ENCODE peak calls at places on chromosomes 7 and 10, in five cellular contexts. I is left ventricle myocardium superior; Y is MCF 10A; D is substantia nigra; B is CD8-positive, alpha-beta T cell. U is an unnamed sample.

GRCh38 chr7:44149571-44150465 is 8.7 kb upstream of the MYL7 start:
- DNase-seq in B (no peak), Y (no peak), I (no peak), D (no peak), U (no peak)

GRCh38 chr7:29319719-29320521 is 125.3 kb downstream of the CHN2 start:
- DNase-seq in D (peak; percentile 70), B (no peak), I (no peak), Y (no peak), U (no peak)

GRCh38 chr10:128693493-128694132 is 567.4 kb upstream of the MKI67 start:
- DNase-seq in D (no peak), I (no peak), Y (no peak), B (no peak), U (no peak)

GRCh38 chr7:81210092-81211064 is 291.5 kb upstream of the SEMA3C start:
- DNase-seq in B (no peak), D (no peak), Y (no peak), I (no peak), U (no peak)

GRCh38 chr10:22629126-22629525 is 85.3 kb downstream of the PIP4K2A start:
- DNase-seq in Y (no peak), B (no peak), I (no peak), D (no peak), U (no peak)

GRCh38 chr10:37860494-37861190 is 3.2 kb upstream of the ZNF248 start:
- DNase-seq in I (no peak), Y (peak; percentile 27), B (no peak), D (no peak), U (no peak)

GRCh38 chr7:130353196-130353595 is 8.6 kb downstream of the CPA5 start:
- DNase-seq in Y (no peak), I (no peak), D (no peak), B (no peak), U (no peak)

GRCh38 chr10:89414879-89415821 is 782 bp downstream of the IFIT5 start:
- DNase-seq in I (peak; percentile 70), Y (peak; percentile 47), B (peak; percentile 4), D (peak; percentile 48), U (peak; percentile 73)

GRCh38 chr7:67380858-67381257 is 384.2 kb downstream of the TYW1 start:
- DNase-seq in I (no peak), B (no peak), Y (no peak), D (no peak), U (no peak)

GRCh38 chr7:64951250-64951848 is 39.5 kb downstream of the ZNF117 start:
- DNase-seq in D (no peak), Y (peak; percentile 55), B (no peak), I (no peak), U (no peak)

GRCh38 chr7:93117327-93117726 is 452 bp downstream of the SAMD9 start:
- DNase-seq in D (no peak), I (no peak), B (no peak), Y (peak; percentile 17), U (no peak)

GRCh38 chr7:28364082-28364481 is 48.2 kb upstream of the CREB5 start:
- DNase-seq in D (no peak), I (no peak), Y (no peak), B (no peak), U (no peak)

GRCh38 chr10:112283100-112283499 is at the start of gene TECTB:
- DNase-seq in B (no peak), Y (no peak), D (no peak), I (no peak), U (no peak)

GRCh38 chr10:114698271-114699185 is 40.5 kb upstream of the ABLIM1 start:
- DNase-seq in D (no peak), I (no peak), Y (no peak), B (no peak), U (no peak)

GRCh38 chr10:15369642-15370211 is 1.4 kb downstream of the FAM171A1 start:
- DNase-seq in D (no peak), B (no peak), I (peak; percentile 49), Y (no peak), U (no peak)

GRCh38 chr7:155454183-155455112 is 3.5 kb upstream of the EN2 start:
- DNase-seq in I (no peak), B (no peak), Y (no peak), D (no peak), U (no peak)

GRCh38 chr7:52786174-52786573 is 249.3 kb upstream of the POM121L12 start:
- DNase-seq in D (no peak), I (no peak), B (no peak), Y (no peak), U (no peak)

GRCh38 chr7:1454471-1455065 is 4.7 kb downstream of the MICALL2 start:
- DNase-seq in D (peak; percentile 70), I (peak; percentile 63), B (no peak), Y (no peak), U (no peak)

GRCh38 chr7:50962962-50963374 is 180.3 kb upstream of the GRB10 start:
- DNase-seq in Y (peak; percentile 97), I (peak; percentile 76), B (no peak), D (no peak), U (peak; percentile 53)

GRCh38 chr10:125087897-125088215 is 72.5 kb downstream of the CTBP2 start:
- DNase-seq in D (no peak), Y (no peak), B (no peak), I (no peak), U (no peak)

GRCh38 chr7:102208826-102209225 is 77.8 kb upstream of the SH2B2 start:
- DNase-seq in B (no peak), Y (no peak), I (no peak), D (no peak), U (no peak)

GRCh38 chr7:101138149-101138870 is 11.4 kb downstream of the SERPINE1 start:
- DNase-seq in B (peak; percentile 46), Y (peak; percentile 98), D (peak; percentile 35), I (peak; percentile 71), U (peak; percentile 84)

GRCh38 chr10:116980041-116980440 is 24.9 kb downstream of the SHTN1 start:
- DNase-seq in I (no peak), Y (no peak), B (no peak), D (no peak), U (no peak)

GRCh38 chr7:39073432-39073831 is 95.7 kb downstream of the POU6F2 start:
- DNase-seq in Y (no peak), I (no peak), D (no peak), B (no peak), U (no peak)

GRCh38 chr10:129888784-129889616 is 75.1 kb downstream of the EBF3 start:
- DNase-seq in D (no peak), B (peak; percentile 8), I (peak; percentile 81), Y (peak; percentile 27), U (peak; percentile 67)

GRCh38 chr10:24806262-24806661 is 82.6 kb upstream of the ARHGAP21 start:
- DNase-seq in D (peak; percentile 60), Y (no peak), I (no peak), B (no peak), U (no peak)

GRCh38 chr7:69597278-69598076 is 798 bp upstream of the AUTS2 start:
- DNase-seq in B (no peak), D (peak; percentile 65), I (peak; percentile 76), Y (no peak), U (peak; percentile 66)

GRCh38 chr10:53489783-53490182 is 717.2 kb upstream of the MBL2 start:
- DNase-seq in B (no peak), I (no peak), D (no peak), Y (no peak), U (no peak)

GRCh38 chr10:5566606-5567005 is 41.8 kb downstream of the CALML3 start:
- DNase-seq in Y (peak; percentile 45), D (no peak), I (no peak), B (no peak), U (no peak)

GRCh38 chr7:43569424-43569823 is 13.5 kb upstream of the STK17A start:
- DNase-seq in Y (peak; percentile 83), B (no peak), D (no peak), I (no peak), U (no peak)

GRCh38 chr7:94423865-94424264 is 29.2 kb downstream of the COL1A2 start:
- DNase-seq in I (no peak), D (no peak), B (no peak), Y (peak; percentile 52), U (no peak)